ENCODE peak calls at places on chromosomes 4 and X, in four cellular contexts. One of them, this sample, is unnamed.

GRCh38 chr4:681736-682451 is 7.1 kb downstream of the SLC49A3 start:
- DNase-seq in heart right ventricle: no peak
- DNase-seq in CD8-positive, alpha-beta T cell: peak
- DNase-seq in cardiac muscle cell: no peak
- DNase-seq in this sample: no peak

GRCh38 chrX:12496343-12496742 is 294.9 kb upstream of the PRPS2 start:
- DNase-seq in heart right ventricle: no peak
- DNase-seq in CD8-positive, alpha-beta T cell: no peak
- DNase-seq in cardiac muscle cell: no peak
- DNase-seq in this sample: no peak

GRCh38 chr4:156536661-156537060 is 434.9 kb downstream of the PDGFC start:
- DNase-seq in heart right ventricle: no peak
- DNase-seq in CD8-positive, alpha-beta T cell: no peak
- DNase-seq in cardiac muscle cell: no peak
- DNase-seq in this sample: peak

GRCh38 chr4:166594326-166594946 is 639.9 kb downstream of the SPOCK3 start:
- DNase-seq in heart right ventricle: peak
- DNase-seq in CD8-positive, alpha-beta T cell: no peak
- DNase-seq in cardiac muscle cell: peak
- DNase-seq in this sample: peak

GRCh38 chr4:140115140-140115539 is 38.8 kb downstream of the MAML3 start:
- DNase-seq in heart right ventricle: no peak
- DNase-seq in CD8-positive, alpha-beta T cell: no peak
- DNase-seq in cardiac muscle cell: no peak
- DNase-seq in this sample: no peak

GRCh38 chr4:10526431-10527222 is 69.4 kb upstream of the ZNF518B start:
- DNase-seq in heart right ventricle: no peak
- DNase-seq in CD8-positive, alpha-beta T cell: no peak
- DNase-seq in cardiac muscle cell: no peak
- DNase-seq in this sample: peak

GRCh38 chr4:143586080-143586479 is 72.6 kb downstream of the SMARCA5 start:
- DNase-seq in heart right ventricle: no peak
- DNase-seq in CD8-positive, alpha-beta T cell: no peak
- DNase-seq in cardiac muscle cell: no peak
- DNase-seq in this sample: no peak

GRCh38 chr4:153403761-153404160 is 59.3 kb downstream of the MND1 start:
- DNase-seq in heart right ventricle: no peak
- DNase-seq in CD8-positive, alpha-beta T cell: no peak
- DNase-seq in cardiac muscle cell: no peak
- DNase-seq in this sample: no peak

GRCh38 chr4:16676247-16676646 is 222.2 kb downstream of the LDB2 start:
- DNase-seq in heart right ventricle: peak
- DNase-seq in CD8-positive, alpha-beta T cell: no peak
- DNase-seq in cardiac muscle cell: no peak
- DNase-seq in this sample: no peak

GRCh38 chr4:113347245-113347644 is 297.8 kb downstream of the ANK2 start:
- DNase-seq in heart right ventricle: no peak
- DNase-seq in CD8-positive, alpha-beta T cell: no peak
- DNase-seq in cardiac muscle cell: no peak
- DNase-seq in this sample: no peak

GRCh38 chrX:9626379-9626778 is 139.3 kb downstream of the GPR143 start:
- DNase-seq in heart right ventricle: no peak
- DNase-seq in CD8-positive, alpha-beta T cell: no peak
- DNase-seq in cardiac muscle cell: no peak
- DNase-seq in this sample: no peak

GRCh38 chr4:2484993-2485392 is 16.1 kb downstream of the RNF4 start:
- DNase-seq in heart right ventricle: peak
- DNase-seq in CD8-positive, alpha-beta T cell: peak
- DNase-seq in cardiac muscle cell: no peak
- DNase-seq in this sample: no peak

GRCh38 chrX:23373129-23373804 is 38.6 kb downstream of the PTCHD1 start:
- DNase-seq in heart right ventricle: peak
- DNase-seq in CD8-positive, alpha-beta T cell: no peak
- DNase-seq in cardiac muscle cell: no peak
- DNase-seq in this sample: peak

GRCh38 chr4:61425315-61425714 is 225.2 kb downstream of the ADGRL3 start:
- DNase-seq in heart right ventricle: no peak
- DNase-seq in CD8-positive, alpha-beta T cell: no peak
- DNase-seq in cardiac muscle cell: no peak
- DNase-seq in this sample: peak

GRCh38 chr4:32841217-32841616 is 2121.0 kb downstream of the PCDH7 start:
- DNase-seq in heart right ventricle: no peak
- DNase-seq in CD8-positive, alpha-beta T cell: no peak
- DNase-seq in cardiac muscle cell: no peak
- DNase-seq in this sample: no peak

GRCh38 chr4:106530816-106531215 is 162.2 kb upstream of the GIMD1 start:
- DNase-seq in heart right ventricle: no peak
- DNase-seq in CD8-positive, alpha-beta T cell: no peak
- DNase-seq in cardiac muscle cell: no peak
- DNase-seq in this sample: no peak

GRCh38 chrX:8783100-8784098 is 17.8 kb downstream of the FAM9A start:
- DNase-seq in heart right ventricle: peak
- DNase-seq in CD8-positive, alpha-beta T cell: peak
- DNase-seq in cardiac muscle cell: no peak
- DNase-seq in this sample: no peak

GRCh38 chr4:174244441-174244840 is 39.0 kb downstream of the FBXO8 start:
- DNase-seq in heart right ventricle: no peak
- DNase-seq in CD8-positive, alpha-beta T cell: no peak
- DNase-seq in cardiac muscle cell: no peak
- DNase-seq in this sample: peak

GRCh38 chr4:45662996-45663395 is 460.9 kb downstream of the GABRG1 start:
- DNase-seq in heart right ventricle: peak
- DNase-seq in CD8-positive, alpha-beta T cell: no peak
- DNase-seq in cardiac muscle cell: peak
- DNase-seq in this sample: peak

GRCh38 chr4:124481123-124481522 is 231.4 kb downstream of the ANKRD50 start:
- DNase-seq in heart right ventricle: no peak
- DNase-seq in CD8-positive, alpha-beta T cell: no peak
- DNase-seq in cardiac muscle cell: no peak
- DNase-seq in this sample: no peak

GRCh38 chr4:187010052-187010451 is 286.4 kb upstream of the FAT1 start:
- DNase-seq in heart right ventricle: no peak
- DNase-seq in CD8-positive, alpha-beta T cell: no peak
- DNase-seq in cardiac muscle cell: no peak
- DNase-seq in this sample: no peak

GRCh38 chr4:5843573-5844239 is 49.2 kb downstream of the CRMP1 start:
- DNase-seq in heart right ventricle: no peak
- DNase-seq in CD8-positive, alpha-beta T cell: no peak
- DNase-seq in cardiac muscle cell: no peak
- DNase-seq in this sample: no peak

GRCh38 chrX:23699636-23700194 is 32.4 kb downstream of the PRDX4 start:
- DNase-seq in heart right ventricle: peak
- DNase-seq in CD8-positive, alpha-beta T cell: peak
- DNase-seq in cardiac muscle cell: peak
- DNase-seq in this sample: no peak

GRCh38 chr4:26454961-26455360 is 35.3 kb downstream of the CCKAR start:
- DNase-seq in heart right ventricle: no peak
- DNase-seq in CD8-positive, alpha-beta T cell: no peak
- DNase-seq in cardiac muscle cell: no peak
- DNase-seq in this sample: no peak

GRCh38 chr4:165810726-165811125 is 62.3 kb upstream of the TLL1 start:
- DNase-seq in heart right ventricle: no peak
- DNase-seq in CD8-positive, alpha-beta T cell: no peak
- DNase-seq in cardiac muscle cell: no peak
- DNase-seq in this sample: no peak

GRCh38 chr4:114782842-114783595 is 184.4 kb downstream of the UGT8 start:
- DNase-seq in heart right ventricle: no peak
- DNase-seq in CD8-positive, alpha-beta T cell: no peak
- DNase-seq in cardiac muscle cell: peak
- DNase-seq in this sample: no peak

GRCh38 chrX:28120076-28120475 is 138.8 kb upstream of the DCAF8L1 start:
- DNase-seq in heart right ventricle: no peak
- DNase-seq in CD8-positive, alpha-beta T cell: no peak
- DNase-seq in cardiac muscle cell: no peak
- DNase-seq in this sample: peak

GRCh38 chrX:9884031-9884779 is 83.0 kb upstream of the CLDN34 start:
- DNase-seq in heart right ventricle: no peak
- DNase-seq in CD8-positive, alpha-beta T cell: no peak
- DNase-seq in cardiac muscle cell: peak
- DNase-seq in this sample: no peak

GRCh38 chr4:86414686-86415085 is 54.8 kb upstream of the MAPK10 start:
- DNase-seq in heart right ventricle: no peak
- DNase-seq in CD8-positive, alpha-beta T cell: no peak
- DNase-seq in cardiac muscle cell: no peak
- DNase-seq in this sample: no peak

GRCh38 chr4:55546633-55547460 is at the start of gene CLOCK:
- DNase-seq in heart right ventricle: peak
- DNase-seq in CD8-positive, alpha-beta T cell: peak
- DNase-seq in cardiac muscle cell: peak
- DNase-seq in this sample: no peak

GRCh38 chr4:55543858-55544257 is 2.9 kb downstream of the CLOCK start:
- DNase-seq in heart right ventricle: no peak
- DNase-seq in CD8-positive, alpha-beta T cell: no peak
- DNase-seq in cardiac muscle cell: no peak
- DNase-seq in this sample: no peak

GRCh38 chr4:55545681-55546632 is 752 bp downstream of the CLOCK start:
- DNase-seq in heart right ventricle: peak
- DNase-seq in CD8-positive, alpha-beta T cell: peak
- DNase-seq in cardiac muscle cell: peak
- DNase-seq in this sample: no peak

GRCh38 chr4:55547461-55547770 is 707 bp upstream of the CLOCK start:
- DNase-seq in heart right ventricle: no peak
- DNase-seq in CD8-positive, alpha-beta T cell: no peak
- DNase-seq in cardiac muscle cell: peak
- DNase-seq in this sample: no peak

GRCh38 chr4:55545133-55545532 is 1.6 kb downstream of the CLOCK start:
- DNase-seq in heart right ventricle: no peak
- DNase-seq in CD8-positive, alpha-beta T cell: no peak
- DNase-seq in cardiac muscle cell: peak
- DNase-seq in this sample: no peak
- H3K27ac ChIP-seq in heart right ventricle: no peak
- H3K27ac ChIP-seq in CD8-positive, alpha-beta T cell: peak
- H3K27ac ChIP-seq in cardiac muscle cell: peak
- H3K27ac ChIP-seq in this sample: peak

GRCh38 chr4:94671113-94671512 is 86.6 kb upstream of the BMPR1B start:
- DNase-seq in heart right ventricle: no peak
- DNase-seq in CD8-positive, alpha-beta T cell: no peak
- DNase-seq in cardiac muscle cell: no peak
- DNase-seq in this sample: no peak
- H3K27ac ChIP-seq in heart right ventricle: no peak
- H3K27ac ChIP-seq in CD8-positive, alpha-beta T cell: no peak
- H3K27ac ChIP-seq in cardiac muscle cell: peak
- H3K27ac ChIP-seq in this sample: no peak

GRCh38 chr4:151887151-151887815 is 126.5 kb upstream of the GATB start:
- DNase-seq in heart right ventricle: no peak
- DNase-seq in CD8-positive, alpha-beta T cell: no peak
- DNase-seq in cardiac muscle cell: no peak
- DNase-seq in this sample: no peak
- H3K27ac ChIP-seq in heart right ventricle: no peak
- H3K27ac ChIP-seq in CD8-positive, alpha-beta T cell: no peak
- H3K27ac ChIP-seq in cardiac muscle cell: no peak
- H3K27ac ChIP-seq in this sample: no peak

DNA sequence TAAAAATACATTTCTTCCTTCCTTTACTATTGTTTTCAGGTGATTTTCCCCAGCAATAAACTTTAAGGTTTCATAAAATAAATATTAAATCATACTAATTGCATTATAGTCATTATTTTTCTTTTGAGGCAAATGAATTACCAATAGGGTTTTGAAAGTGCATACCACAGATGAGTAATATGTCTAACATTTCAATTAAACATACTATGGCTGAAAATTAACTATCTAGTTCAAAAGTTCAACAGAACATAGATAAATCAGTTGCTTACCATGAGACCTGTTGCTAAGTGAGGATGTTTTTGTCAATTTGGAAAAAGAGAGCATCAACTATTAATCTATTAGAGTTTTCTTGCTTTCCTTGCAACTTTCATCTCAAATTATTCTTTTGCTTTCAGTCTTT is 35.0 kb downstream of the NPY5R start:
- DNase-seq in heart right ventricle: no peak
- DNase-seq in CD8-positive, alpha-beta T cell: no peak
- DNase-seq in cardiac muscle cell: no peak
- DNase-seq in this sample: no peak
- H3K27ac ChIP-seq in heart right ventricle: no peak
- H3K27ac ChIP-seq in CD8-positive, alpha-beta T cell: no peak
- H3K27ac ChIP-seq in cardiac muscle cell: no peak
- H3K27ac ChIP-seq in this sample: no peak

DNA sequence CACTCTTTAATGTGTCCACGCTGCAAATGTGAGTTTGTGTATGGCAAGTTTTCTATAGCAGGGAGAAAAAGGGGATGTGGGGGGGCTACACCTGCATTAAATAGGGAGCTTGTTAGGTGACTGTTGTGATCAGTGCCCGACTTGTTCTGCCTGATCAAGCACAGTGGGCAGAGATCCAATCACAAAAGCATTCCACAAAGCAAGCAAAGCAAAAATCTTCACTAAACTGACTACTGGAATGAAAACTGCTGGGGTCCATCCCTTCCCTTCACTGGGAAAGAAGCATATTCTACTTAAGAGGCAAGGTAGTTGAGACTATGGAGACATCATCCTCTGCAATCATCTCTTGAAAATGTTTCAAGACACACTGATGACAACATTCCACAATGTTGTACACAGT is 5.2 kb downstream of the IRS4 start:
- DNase-seq in heart right ventricle: no peak
- DNase-seq in CD8-positive, alpha-beta T cell: no peak
- DNase-seq in cardiac muscle cell: no peak
- DNase-seq in this sample: no peak
- H3K27ac ChIP-seq in heart right ventricle: no peak
- H3K27ac ChIP-seq in CD8-positive, alpha-beta T cell: no peak
- H3K27ac ChIP-seq in cardiac muscle cell: no peak
- H3K27ac ChIP-seq in this sample: no peak

GRCh38 chrX:135437867-135438733 is 16.4 kb downstream of the SMIM10L2A start:
- DNase-seq in heart right ventricle: no peak
- DNase-seq in CD8-positive, alpha-beta T cell: no peak
- DNase-seq in cardiac muscle cell: no peak
- DNase-seq in this sample: no peak
- H3K27ac ChIP-seq in heart right ventricle: no peak
- H3K27ac ChIP-seq in CD8-positive, alpha-beta T cell: no peak
- H3K27ac ChIP-seq in cardiac muscle cell: no peak
- H3K27ac ChIP-seq in this sample: no peak

GRCh38 chr4:73603307-73603710 is 16.9 kb downstream of the RASSF6 start:
- DNase-seq in heart right ventricle: no peak
- DNase-seq in CD8-positive, alpha-beta T cell: no peak
- DNase-seq in cardiac muscle cell: no peak
- DNase-seq in this sample: no peak
- H3K27ac ChIP-seq in heart right ventricle: no peak
- H3K27ac ChIP-seq in CD8-positive, alpha-beta T cell: no peak
- H3K27ac ChIP-seq in cardiac muscle cell: no peak
- H3K27ac ChIP-seq in this sample: peak

GRCh38 chr4:168218663-168219062 is 99.9 kb downstream of the DDX60 start:
- DNase-seq in heart right ventricle: no peak
- DNase-seq in CD8-positive, alpha-beta T cell: no peak
- DNase-seq in cardiac muscle cell: no peak
- DNase-seq in this sample: peak
- H3K27ac ChIP-seq in heart right ventricle: no peak
- H3K27ac ChIP-seq in CD8-positive, alpha-beta T cell: no peak
- H3K27ac ChIP-seq in cardiac muscle cell: no peak
- H3K27ac ChIP-seq in this sample: no peak

GRCh38 chrX:40298569-40298968 is 200.8 kb upstream of the BCOR start:
- DNase-seq in heart right ventricle: no peak
- DNase-seq in CD8-positive, alpha-beta T cell: no peak
- DNase-seq in cardiac muscle cell: peak
- DNase-seq in this sample: no peak
- H3K27ac ChIP-seq in heart right ventricle: no peak
- H3K27ac ChIP-seq in CD8-positive, alpha-beta T cell: no peak
- H3K27ac ChIP-seq in cardiac muscle cell: peak
- H3K27ac ChIP-seq in this sample: no peak

This sample was measured in epithelial cell of prostate.